ENCODE peak calls at places on chromosome 22, in eight cellular contexts. One of them, this sample, is unnamed.

GRCh38 chr22:20253161-20253560 is 15.0 kb downstream of the RTN4R start:
- DNase-seq in COR-L47: no peak
- DNase-seq in activated CD4-positive, alpha-beta T cell treated with anti-CD3 and anti-CD28 coated beads for 24 hours: no peak
- DNase-seq in naive thymus-derived CD8-positive, alpha-beta T cell: no peak
- DNase-seq in ovary: no peak
- DNase-seq in aorta: no peak
- DNase-seq in GM19239: no peak
- DNase-seq in stimulated activated CD4-positive, alpha-beta T cell treated with anti-CD3 and anti-CD28 coated beads, Interleukin-12 subunit alpha, Interleukin-12 subunit beta, amount 100 ng/mL, for 48 hours: no peak
- DNase-seq in this sample: no peak

GRCh38 chr22:38911434-38911833 is 39.4 kb upstream of the CBX6 start:
- DNase-seq in ovary: no peak
- DNase-seq in GM19239: no peak
- DNase-seq in activated CD4-positive, alpha-beta T cell treated with anti-CD3 and anti-CD28 coated beads for 24 hours: no peak
- DNase-seq in aorta: no peak
- DNase-seq in stimulated activated CD4-positive, alpha-beta T cell treated with anti-CD3 and anti-CD28 coated beads, Interleukin-12 subunit alpha, Interleukin-12 subunit beta, amount 100 ng/mL, for 48 hours: no peak
- DNase-seq in COR-L47: no peak
- DNase-seq in naive thymus-derived CD8-positive, alpha-beta T cell: no peak
- DNase-seq in this sample: no peak

GRCh38 chr22:19150482-19151328 is 613 bp upstream of the GSC2 start:
- DNase-seq in aorta: no peak
- DNase-seq in ovary: no peak
- DNase-seq in GM19239: no peak
- DNase-seq in COR-L47: no peak
- DNase-seq in naive thymus-derived CD8-positive, alpha-beta T cell: no peak
- DNase-seq in activated CD4-positive, alpha-beta T cell treated with anti-CD3 and anti-CD28 coated beads for 24 hours: no peak
- DNase-seq in stimulated activated CD4-positive, alpha-beta T cell treated with anti-CD3 and anti-CD28 coated beads, Interleukin-12 subunit alpha, Interleukin-12 subunit beta, amount 100 ng/mL, for 48 hours: no peak
- DNase-seq in this sample: no peak

GRCh38 chr22:24067587-24068376 is 56.7 kb downstream of the CABIN1 start:
- DNase-seq in ovary: no peak
- DNase-seq in COR-L47: peak
- DNase-seq in stimulated activated CD4-positive, alpha-beta T cell treated with anti-CD3 and anti-CD28 coated beads, Interleukin-12 subunit alpha, Interleukin-12 subunit beta, amount 100 ng/mL, for 48 hours: no peak
- DNase-seq in activated CD4-positive, alpha-beta T cell treated with anti-CD3 and anti-CD28 coated beads for 24 hours: no peak
- DNase-seq in naive thymus-derived CD8-positive, alpha-beta T cell: no peak
- DNase-seq in aorta: no peak
- DNase-seq in GM19239: no peak
- DNase-seq in this sample: no peak

GRCh38 chr22:20036119-20036518 is 15.2 kb downstream of the TANGO2 start:
- DNase-seq in naive thymus-derived CD8-positive, alpha-beta T cell: no peak
- DNase-seq in COR-L47: no peak
- DNase-seq in ovary: no peak
- DNase-seq in stimulated activated CD4-positive, alpha-beta T cell treated with anti-CD3 and anti-CD28 coated beads, Interleukin-12 subunit alpha, Interleukin-12 subunit beta, amount 100 ng/mL, for 48 hours: no peak
- DNase-seq in aorta: no peak
- DNase-seq in GM19239: no peak
- DNase-seq in activated CD4-positive, alpha-beta T cell treated with anti-CD3 and anti-CD28 coated beads for 24 hours: no peak
- DNase-seq in this sample: no peak

GRCh38 chr22:32839776-32840571 is 38.5 kb downstream of the TIMP3 start:
- DNase-seq in aorta: no peak
- DNase-seq in naive thymus-derived CD8-positive, alpha-beta T cell: no peak
- DNase-seq in activated CD4-positive, alpha-beta T cell treated with anti-CD3 and anti-CD28 coated beads for 24 hours: no peak
- DNase-seq in ovary: peak
- DNase-seq in COR-L47: no peak
- DNase-seq in stimulated activated CD4-positive, alpha-beta T cell treated with anti-CD3 and anti-CD28 coated beads, Interleukin-12 subunit alpha, Interleukin-12 subunit beta, amount 100 ng/mL, for 48 hours: no peak
- DNase-seq in GM19239: no peak
- DNase-seq in this sample: no peak

GRCh38 chr22:49998718-49999062 is 13.9 kb downstream of the IL17REL start:
- DNase-seq in activated CD4-positive, alpha-beta T cell treated with anti-CD3 and anti-CD28 coated beads for 24 hours: no peak
- DNase-seq in ovary: no peak
- DNase-seq in stimulated activated CD4-positive, alpha-beta T cell treated with anti-CD3 and anti-CD28 coated beads, Interleukin-12 subunit alpha, Interleukin-12 subunit beta, amount 100 ng/mL, for 48 hours: no peak
- DNase-seq in COR-L47: no peak
- DNase-seq in aorta: no peak
- DNase-seq in GM19239: no peak
- DNase-seq in naive thymus-derived CD8-positive, alpha-beta T cell: no peak
- DNase-seq in this sample: no peak

GRCh38 chr22:19691721-19692341 is 22.5 kb upstream of the SEPTIN5 start:
- DNase-seq in COR-L47: no peak
- DNase-seq in activated CD4-positive, alpha-beta T cell treated with anti-CD3 and anti-CD28 coated beads for 24 hours: no peak
- DNase-seq in GM19239: no peak
- DNase-seq in aorta: no peak
- DNase-seq in naive thymus-derived CD8-positive, alpha-beta T cell: no peak
- DNase-seq in stimulated activated CD4-positive, alpha-beta T cell treated with anti-CD3 and anti-CD28 coated beads, Interleukin-12 subunit alpha, Interleukin-12 subunit beta, amount 100 ng/mL, for 48 hours: no peak
- DNase-seq in ovary: no peak
- DNase-seq in this sample: no peak

GRCh38 chr22:45966320-45966891 is 10.6 kb downstream of the WNT7B start:
- DNase-seq in activated CD4-positive, alpha-beta T cell treated with anti-CD3 and anti-CD28 coated beads for 24 hours: no peak
- DNase-seq in COR-L47: peak
- DNase-seq in ovary: no peak
- DNase-seq in GM19239: no peak
- DNase-seq in aorta: no peak
- DNase-seq in naive thymus-derived CD8-positive, alpha-beta T cell: no peak
- DNase-seq in stimulated activated CD4-positive, alpha-beta T cell treated with anti-CD3 and anti-CD28 coated beads, Interleukin-12 subunit alpha, Interleukin-12 subunit beta, amount 100 ng/mL, for 48 hours: no peak
- DNase-seq in this sample: no peak

GRCh38 chr22:36386351-36386899 is 1.3 kb downstream of the MYH9 start:
- DNase-seq in aorta: peak
- DNase-seq in activated CD4-positive, alpha-beta T cell treated with anti-CD3 and anti-CD28 coated beads for 24 hours: no peak
- DNase-seq in stimulated activated CD4-positive, alpha-beta T cell treated with anti-CD3 and anti-CD28 coated beads, Interleukin-12 subunit alpha, Interleukin-12 subunit beta, amount 100 ng/mL, for 48 hours: no peak
- DNase-seq in COR-L47: peak
- DNase-seq in GM19239: no peak
- DNase-seq in ovary: no peak
- DNase-seq in naive thymus-derived CD8-positive, alpha-beta T cell: no peak
- DNase-seq in this sample: peak

GRCh38 chr22:48729499-48730171 is 1098.0 kb downstream of the BRD1 start:
- DNase-seq in COR-L47: no peak
- DNase-seq in stimulated activated CD4-positive, alpha-beta T cell treated with anti-CD3 and anti-CD28 coated beads, Interleukin-12 subunit alpha, Interleukin-12 subunit beta, amount 100 ng/mL, for 48 hours: no peak
- DNase-seq in ovary: no peak
- DNase-seq in naive thymus-derived CD8-positive, alpha-beta T cell: no peak
- DNase-seq in GM19239: no peak
- DNase-seq in aorta: peak
- DNase-seq in activated CD4-positive, alpha-beta T cell treated with anti-CD3 and anti-CD28 coated beads for 24 hours: no peak
- DNase-seq in this sample: no peak

GRCh38 chr22:23984430-23984829 is 4.5 kb downstream of the GSTT2 start:
- DNase-seq in GM19239: peak
- DNase-seq in COR-L47: peak
- DNase-seq in ovary: no peak
- DNase-seq in aorta: peak
- DNase-seq in stimulated activated CD4-positive, alpha-beta T cell treated with anti-CD3 and anti-CD28 coated beads, Interleukin-12 subunit alpha, Interleukin-12 subunit beta, amount 100 ng/mL, for 48 hours: no peak
- DNase-seq in activated CD4-positive, alpha-beta T cell treated with anti-CD3 and anti-CD28 coated beads for 24 hours: no peak
- DNase-seq in naive thymus-derived CD8-positive, alpha-beta T cell: peak
- DNase-seq in this sample: peak